ENCODE peak calls at places on chromosome 16, in ten cellular contexts. J, L, Y, Z, S, N, A, W, D and E are unnamed samples.

GRCh38 chr16:14062261-14062660 is 8.9 kb upstream of the MRTFB start:
- DNase-seq in J (no peak), Z (no peak), S (no peak), A (no peak), L (no peak), Y (no peak), D (no peak), N (no peak), W (no peak), E (no peak)

GRCh38 chr16:53089434-53090270 is 34.9 kb downstream of the CHD9 start:
- DNase-seq in S (no peak), Z (no peak), L (no peak), N (no peak), A (no peak), W (no peak), D (peak), J (no peak), Y (no peak), E (no peak)

GRCh38 chr16:69311533-69312388 is 611 bp downstream of the VPS4A start:
- DNase-seq in S (no peak), A (no peak), D (peak), Z (no peak), J (peak), L (no peak), N (peak), W (peak), Y (peak), E (no peak)

GRCh38 chr16:64437706-64438329 is 684.0 kb downstream of the CDH11 start:
- DNase-seq in S (no peak), D (peak), Y (no peak), N (no peak), Z (no peak), J (no peak), A (no peak), W (no peak), L (no peak), E (no peak)

GRCh38 chr16:3993052-3993785 is 112.7 kb upstream of the CREBBP start:
- DNase-seq in S (no peak), D (no peak), Z (no peak), Y (no peak), N (no peak), W (no peak), J (no peak), A (no peak), L (no peak), E (no peak)

GRCh38 chr16:88370365-88370764 is 12.4 kb upstream of the ZNF469 start:
- DNase-seq in N (no peak), A (no peak), S (no peak), Z (no peak), W (no peak), L (no peak), D (no peak), J (no peak), Y (no peak), E (no peak)

GRCh38 chr16:12917653-12918052 is 16.3 kb downstream of the SHISA9 start:
- DNase-seq in Y (no peak), J (no peak), L (no peak), W (no peak), D (no peak), N (no peak), A (no peak), Z (no peak), S (no peak), E (no peak)

GRCh38 chr16:50326835-50327465 is 41.8 kb downstream of the BRD7 start:
- DNase-seq in W (no peak), N (peak), Z (no peak), A (no peak), Y (peak), D (peak), L (peak), S (no peak), J (peak), E (no peak)

GRCh38 chr16:87337247-87337646 is 20.1 kb upstream of the C16orf95 start:
- DNase-seq in N (no peak), D (no peak), L (no peak), W (no peak), J (no peak), Y (no peak), S (no peak), Z (no peak), A (no peak), E (no peak)

GRCh38 chr16:87956771-87957279 is 5.6 kb downstream of the BANP start:
- DNase-seq in S (no peak), Z (no peak), W (no peak), N (no peak), D (peak), L (no peak), A (no peak), J (no peak), Y (peak), E (no peak)

GRCh38 chr16:80824623-80825364 is 20.4 kb upstream of the CDYL2 start:
- DNase-seq in L (no peak), N (peak), Z (no peak), S (no peak), W (no peak), A (no peak), Y (peak), J (peak), D (peak), E (no peak)

GRCh38 chr16:86046026-86046713 is 147.2 kb downstream of the IRF8 start:
- DNase-seq in Y (no peak), D (no peak), L (no peak), S (no peak), Z (no peak), A (no peak), J (no peak), W (no peak), N (no peak), E (no peak)

GRCh38 chr16:80973991-80974390 is 32.7 kb downstream of the CMC2 start:
- DNase-seq in Y (no peak), J (no peak), N (no peak), W (no peak), D (no peak), S (no peak), Z (no peak), A (no peak), L (no peak), E (no peak)

GRCh38 chr16:79613009-79613408 is 12.5 kb upstream of the MAF start:
- DNase-seq in A (no peak), N (no peak), W (no peak), J (no peak), D (no peak), Z (no peak), S (no peak), L (no peak), Y (no peak), E (no peak)

GRCh38 chr16:49664221-49665215 is 191.4 kb downstream of the ZNF423 start:
- DNase-seq in L (no peak), W (no peak), N (no peak), S (no peak), J (no peak), D (no peak), Y (no peak), A (peak), Z (no peak), E (no peak)

GRCh38 chr16:1156983-1157638 is 4.2 kb downstream of the CACNA1H start:
- DNase-seq in A (no peak), Y (no peak), Z (no peak), D (no peak), L (no peak), S (no peak), J (no peak), N (no peak), W (no peak), E (no peak)

GRCh38 chr16:81701296-81701970 is 77.7 kb upstream of the PLCG2 start:
- DNase-seq in Z (no peak), A (no peak), Y (no peak), L (no peak), J (no peak), N (no peak), S (no peak), W (no peak), D (no peak), E (no peak)

GRCh38 chr16:16857603-16858283 is 478.8 kb downstream of the NPIPA7 start:
- DNase-seq in A (no peak), Z (no peak), D (no peak), S (no peak), N (no peak), W (no peak), Y (no peak), J (no peak), L (no peak), E (no peak)

GRCh38 chr16:86107190-86107589 is 208.2 kb downstream of the IRF8 start:
- DNase-seq in Y (no peak), N (no peak), W (no peak), D (no peak), L (no peak), A (no peak), J (no peak), S (no peak), Z (no peak), E (no peak)

GRCh38 chr16:72796222-72796621 is 251.7 kb downstream of the ZFHX3 start:
- DNase-seq in J (no peak), L (no peak), A (no peak), Y (no peak), N (no peak), S (no peak), W (no peak), D (no peak), Z (no peak), E (no peak)

GRCh38 chr16:27452569-27453475 is 50.8 kb downstream of the IL21R start:
- DNase-seq in Z (peak), Y (no peak), N (no peak), D (no peak), L (no peak), S (no peak), A (no peak), W (no peak), J (no peak), E (no peak)

GRCh38 chr16:12719972-12720371 is 83.7 kb downstream of the CPPED1 start:
- DNase-seq in S (no peak), W (no peak), Z (no peak), D (no peak), L (no peak), Y (no peak), A (no peak), N (no peak), J (no peak), E (no peak)

GRCh38 chr16:49491736-49492089 is 118.1 kb downstream of the C16orf78 start:
- DNase-seq in L (no peak), A (no peak), W (no peak), S (no peak), Z (no peak), Y (no peak), D (peak), J (peak), N (no peak), E (no peak)

GRCh38 chr16:27374794-27375499 is 27.0 kb upstream of the IL21R start:
- DNase-seq in L (peak), N (peak), W (peak), J (peak), Z (peak), D (peak), S (no peak), A (peak), Y (peak), E (no peak)

GRCh38 chr16:14097182-14097951 is 26.2 kb downstream of the MRTFB start:
- DNase-seq in D (no peak), S (no peak), J (peak), Y (no peak), N (no peak), Z (no peak), W (no peak), A (peak), L (no peak), E (no peak)

GRCh38 chr16:11783319-11784047 is 13.6 kb downstream of the ZC3H7A start:
- DNase-seq in W (no peak), J (no peak), D (peak), A (no peak), Z (peak), S (no peak), Y (peak), N (peak), L (no peak), E (no peak)

GRCh38 chr16:75092777-75093176 is 23.8 kb downstream of the LDHD start:
- DNase-seq in A (peak), W (no peak), J (no peak), Z (no peak), N (no peak), D (no peak), L (no peak), S (no peak), Y (no peak), E (no peak)

GRCh38 chr16:12496866-12497265 is 306.8 kb downstream of the CPPED1 start:
- DNase-seq in A (no peak), D (no peak), W (no peak), Y (no peak), J (no peak), N (no peak), L (no peak), Z (no peak), S (no peak), E (no peak)

GRCh38 chr16:56237451-56237930 is 46.2 kb downstream of the GNAO1 start:
- DNase-seq in Z (no peak), N (no peak), W (no peak), A (no peak), L (no peak), S (no peak), J (no peak), D (no peak), Y (no peak), E (no peak)